ENCODE peak calls at places on chromosome 2, in six cellular contexts. P, V, M, J, L and D are unnamed samples.

GRCh38 chr2:145985517-145985916 is 1465.6 kb upstream of the ZEB2 start:
- DNase-seq in J (no peak), M (peak), V (no peak), P (peak), L (no peak), D (no peak)

GRCh38 chr2:65137197-65137780 is 7.4 kb upstream of the RAB1A start:
- DNase-seq in L (no peak), V (no peak), P (no peak), J (no peak), M (no peak), D (no peak)

GRCh38 chr2:18721038-18721922 is 131.9 kb upstream of the NT5C1B start:
- DNase-seq in M (peak), L (no peak), P (no peak), V (no peak), J (peak), D (no peak)

GRCh38 chr2:190649035-190649797 is at the start of gene NAB1:
- DNase-seq in M (peak), L (peak), V (no peak), J (no peak), P (peak), D (peak)

GRCh38 chr2:157751462-157752058 is 122.9 kb upstream of the ACVR1C start:
- DNase-seq in P (no peak), L (no peak), M (no peak), V (no peak), J (peak), D (no peak)

GRCh38 chr2:1591978-1592907 is 152.1 kb downstream of the PXDN start:
- DNase-seq in P (peak), V (peak), J (peak), M (peak), L (peak), D (peak)

GRCh38 chr2:27860111-27860510 is 30.1 kb downstream of the RBKS start:
- DNase-seq in M (peak), L (no peak), P (no peak), J (peak), V (peak), D (no peak)

GRCh38 chr2:118312963-118313756 is 224.9 kb downstream of the INSIG2 start:
- DNase-seq in V (no peak), P (no peak), L (no peak), J (no peak), M (no peak), D (no peak)

GRCh38 chr2:237815637-237816036 is 17.1 kb downstream of the RBM44 start:
- DNase-seq in P (no peak), M (no peak), V (no peak), J (no peak), L (no peak), D (no peak)

GRCh38 chr2:119590873-119591272 is 46.6 kb downstream of the CFAP221 start:
- DNase-seq in P (no peak), L (no peak), M (no peak), V (no peak), J (no peak), D (no peak)

GRCh38 chr2:86046985-86047384 is 58.7 kb downstream of the POLR1A start:
- DNase-seq in P (no peak), V (no peak), M (no peak), L (no peak), J (no peak), D (no peak)

GRCh38 chr2:224909885-224910517 is 132.3 kb downstream of the DOCK10 start:
- DNase-seq in M (peak), V (no peak), L (no peak), J (peak), P (no peak), D (no peak)

GRCh38 chr2:122703676-122704075 is 948.2 kb downstream of the TSN start:
- DNase-seq in M (no peak), P (no peak), J (no peak), L (no peak), V (no peak), D (no peak)

GRCh38 chr2:236703310-236703709 is 133.7 kb downstream of the ACKR3 start:
- DNase-seq in V (no peak), M (no peak), L (no peak), J (no peak), P (no peak), D (no peak)

GRCh38 chr2:235312571-235312970 is 181.3 kb upstream of the AGAP1 start:
- DNase-seq in M (no peak), L (no peak), J (no peak), P (no peak), V (no peak), D (no peak)

GRCh38 chr2:20475567-20475952 is 28.7 kb downstream of the RHOB start:
- DNase-seq in P (no peak), M (no peak), V (no peak), L (no peak), J (no peak), D (no peak)

GRCh38 chr2:125562924-125563323 is 1093.0 kb upstream of the GYPC start:
- DNase-seq in L (no peak), M (no peak), V (no peak), P (no peak), J (no peak), D (no peak)

GRCh38 chr2:240792658-240793312 is 27.2 kb downstream of the KIF1A start:
- DNase-seq in P (no peak), M (no peak), J (no peak), L (no peak), V (no peak), D (no peak)

GRCh38 chr2:234708091-234708683 is 211.3 kb upstream of the ARL4C start:
- DNase-seq in P (no peak), M (no peak), L (no peak), J (no peak), V (no peak), D (no peak)

GRCh38 chr2:49973917-49974368 is 819.6 kb upstream of the FSHR start:
- DNase-seq in P (peak), V (no peak), L (peak), M (peak), J (peak), D (peak)

GRCh38 chr2:233075141-233075965 is 15.2 kb downstream of the INPP5D start:
- DNase-seq in J (no peak), V (no peak), L (no peak), P (no peak), M (no peak), D (no peak)

GRCh38 chr2:101486258-101486701 is 11.4 kb upstream of the RFX8 start:
- DNase-seq in V (no peak), P (no peak), J (no peak), M (peak), L (no peak), D (no peak)

GRCh38 chr2:42828487-42829416 is 36.4 kb upstream of the HAAO start:
- DNase-seq in J (peak), L (peak), M (peak), P (peak), V (no peak), D (peak)

GRCh38 chr2:196336715-196337617 is 165.6 kb upstream of the STK17B start:
- DNase-seq in M (peak), P (peak), V (no peak), L (no peak), J (peak), D (no peak)

GRCh38 chr2:158931577-158931976 is 36.9 kb upstream of the TANC1 start:
- DNase-seq in M (peak), V (peak), L (no peak), P (no peak), J (peak), D (no peak)

GRCh38 chr2:240787521-240788472 is 32.2 kb downstream of the KIF1A start:
- DNase-seq in J (no peak), L (no peak), M (no peak), V (no peak), P (no peak), D (no peak)

GRCh38 chr2:60353406-60353800 is 200.1 kb downstream of the BCL11A start:
- DNase-seq in J (no peak), L (no peak), P (peak), V (no peak), M (no peak), D (peak)

GRCh38 chr2:202116686-202117085 is 43.6 kb downstream of the KIAA2012 start:
- DNase-seq in P (no peak), J (no peak), M (no peak), V (no peak), L (no peak), D (no peak)

GRCh38 chr2:174761837-174762236 is 2.4 kb downstream of the CHRNA1 start:
- DNase-seq in M (peak), P (no peak), J (peak), V (peak), L (no peak), D (no peak)

DNA sequence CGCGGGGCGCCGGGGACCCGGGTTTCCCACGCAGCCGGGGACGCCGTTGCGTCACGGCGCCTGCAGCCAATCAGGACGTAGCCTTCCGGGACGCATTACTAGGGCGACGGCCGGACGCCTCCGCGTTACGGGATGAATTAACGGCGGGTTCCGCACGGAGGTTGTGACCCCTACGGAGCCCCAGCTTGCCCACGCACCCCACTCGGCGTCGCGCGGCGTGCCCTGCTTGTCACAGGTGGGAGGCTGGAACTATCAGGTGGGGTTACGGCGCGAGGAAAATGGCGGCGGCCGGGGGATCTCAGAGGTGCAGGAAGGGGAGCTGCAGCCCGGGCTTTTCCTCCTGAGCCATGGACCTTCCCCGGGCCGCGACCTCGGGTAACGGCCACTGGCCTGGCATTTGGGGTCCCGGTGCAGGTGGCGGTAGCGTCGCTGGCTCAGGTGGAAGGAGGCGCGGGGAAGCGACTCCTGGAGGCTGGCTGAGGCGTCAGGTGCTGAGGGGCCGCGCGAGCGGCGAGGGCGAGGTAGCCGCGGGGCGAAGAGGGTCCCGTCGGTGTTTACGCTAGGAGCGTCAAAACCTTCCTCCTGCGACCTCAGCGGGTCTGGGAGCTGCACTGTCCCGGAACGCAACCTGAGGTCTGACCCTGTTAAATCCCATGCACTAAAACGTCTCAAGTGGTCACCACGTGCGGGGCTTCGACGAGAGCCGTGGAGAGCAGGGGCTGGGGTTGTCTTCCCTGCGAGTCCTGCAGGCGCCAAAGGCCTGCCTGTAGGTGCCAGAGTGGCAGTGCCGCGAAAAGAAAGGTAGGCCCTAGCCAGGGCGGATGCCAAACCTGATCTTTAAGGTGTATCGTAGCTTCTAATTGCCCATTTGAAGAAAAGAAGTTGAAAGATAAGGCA is at the start of gene LCLAT1:
- DNase-seq in M (peak), V (no peak), J (peak), P (peak), L (peak), D (peak)
- TF ChIP-seq CTCF in M (peak), V (peak), J (no peak), P (no peak), L (no peak), D (no peak)

DNA sequence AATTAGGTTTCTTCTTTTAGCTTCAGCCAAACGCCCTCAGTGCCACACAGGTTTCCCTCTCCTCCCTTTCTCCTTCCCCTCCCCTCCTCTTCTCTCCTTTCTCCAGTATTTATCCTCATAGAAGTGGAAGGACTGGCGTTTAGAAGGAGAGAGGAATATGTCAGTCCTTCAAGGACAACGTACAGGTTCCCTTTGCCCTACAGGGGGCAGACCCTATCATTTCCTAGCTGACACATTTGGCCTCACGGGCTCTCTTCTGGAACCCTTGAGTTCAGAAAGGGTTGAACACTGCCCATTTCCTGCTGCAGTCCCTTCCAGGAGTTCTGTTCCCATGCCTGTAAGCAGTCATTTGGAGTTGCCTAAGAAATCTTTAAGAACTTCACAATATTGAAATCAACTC is 46.1 kb downstream of the CDCA7 start:
- DNase-seq in V (no peak), L (no peak), J (no peak), M (peak), P (peak), D (no peak)
- TF ChIP-seq CTCF in V (peak), L (peak), J (peak), M (peak), P (peak), D (peak)

DNA sequence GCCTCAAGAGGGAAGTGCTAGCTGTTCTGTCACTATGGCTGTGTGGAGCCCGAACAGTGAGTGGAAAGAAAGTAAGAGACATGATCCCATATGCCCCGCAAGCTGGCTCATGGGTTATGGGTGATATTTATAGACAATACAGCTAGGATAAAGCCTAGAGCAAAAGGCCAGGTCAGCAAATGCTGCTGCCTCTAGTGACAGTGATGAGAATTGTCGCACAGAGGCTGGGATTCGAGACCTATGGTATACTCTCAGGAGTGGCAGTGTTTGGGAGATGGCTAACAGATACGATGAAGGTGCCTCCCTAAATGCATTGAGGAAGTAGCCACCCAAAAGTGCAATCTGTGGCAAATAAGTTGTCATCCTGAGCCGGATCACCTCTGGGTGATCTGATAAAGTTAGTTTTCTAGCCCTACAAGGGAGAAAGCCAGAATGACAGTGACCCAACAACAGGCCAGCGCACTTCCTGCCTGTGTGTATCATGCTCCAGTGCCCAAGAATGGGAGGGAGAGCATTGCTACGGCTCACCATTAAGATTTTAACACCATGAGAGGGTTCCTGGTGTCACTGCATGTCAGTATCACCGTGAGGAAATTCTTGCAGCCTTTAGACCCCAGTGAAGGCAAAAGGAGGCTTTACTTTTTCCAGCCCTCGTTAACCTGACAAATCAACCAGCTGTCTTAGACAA is 92.3 kb upstream of the TGFA start:
- DNase-seq in L (no peak), P (peak), J (no peak), V (no peak), M (no peak), D (no peak)
- TF ChIP-seq CTCF in L (peak), P (no peak), J (no peak), V (no peak), M (peak), D (peak)

GRCh38 chr2:40448476-40449079 is 3.3 kb downstream of the SLC8A1 start:
- DNase-seq in J (peak), M (peak), V (no peak), P (peak), L (no peak), D (no peak)
- TF ChIP-seq CTCF in J (peak), M (peak), V (peak), P (peak), L (peak), D (peak)

GRCh38 chr2:113039675-113040074 is 13.0 kb downstream of the IL36B start:
- DNase-seq in M (no peak), V (no peak), P (no peak), J (no peak), L (no peak), D (no peak)

GRCh38 chr2:113046465-113046864 is 6.2 kb downstream of the IL36B start:
- DNase-seq in M (no peak), P (no peak), J (no peak), V (no peak), L (no peak), D (no peak)

GRCh38 chr2:113036763-113037162 is 15.9 kb downstream of the IL36B start:
- DNase-seq in P (no peak), L (no peak), J (no peak), V (no peak), M (no peak), D (no peak)

GRCh38 chr2:113039158-113039557 is 13.5 kb downstream of the IL36B start:
- DNase-seq in J (no peak), V (no peak), P (no peak), L (no peak), M (no peak), D (no peak)

DNA sequence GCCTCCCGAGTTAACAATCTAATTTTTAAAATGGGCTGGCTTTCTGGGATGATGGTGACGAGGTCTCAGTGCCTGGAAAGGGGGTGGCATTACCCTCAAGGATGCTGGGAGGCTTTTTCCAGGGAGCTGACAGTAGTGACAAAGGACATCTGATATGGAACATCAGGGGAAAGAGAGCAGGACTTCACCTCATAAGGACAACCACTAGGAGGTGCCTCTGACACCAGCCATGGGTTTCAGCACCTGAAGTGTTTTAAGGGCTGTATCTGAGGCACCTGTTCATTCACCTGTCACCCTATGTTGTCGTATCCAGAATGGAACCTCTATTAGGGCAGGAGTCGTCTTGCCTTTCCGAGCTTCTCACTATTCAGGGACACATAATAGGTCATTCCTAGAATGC is 10.8 kb downstream of the IL36B start:
- DNase-seq in L (no peak), J (no peak), P (no peak), V (no peak), M (no peak), D (no peak)
- TF ChIP-seq CTCF in L (peak), J (no peak), P (no peak), V (no peak), M (peak), D (no peak)

DNA sequence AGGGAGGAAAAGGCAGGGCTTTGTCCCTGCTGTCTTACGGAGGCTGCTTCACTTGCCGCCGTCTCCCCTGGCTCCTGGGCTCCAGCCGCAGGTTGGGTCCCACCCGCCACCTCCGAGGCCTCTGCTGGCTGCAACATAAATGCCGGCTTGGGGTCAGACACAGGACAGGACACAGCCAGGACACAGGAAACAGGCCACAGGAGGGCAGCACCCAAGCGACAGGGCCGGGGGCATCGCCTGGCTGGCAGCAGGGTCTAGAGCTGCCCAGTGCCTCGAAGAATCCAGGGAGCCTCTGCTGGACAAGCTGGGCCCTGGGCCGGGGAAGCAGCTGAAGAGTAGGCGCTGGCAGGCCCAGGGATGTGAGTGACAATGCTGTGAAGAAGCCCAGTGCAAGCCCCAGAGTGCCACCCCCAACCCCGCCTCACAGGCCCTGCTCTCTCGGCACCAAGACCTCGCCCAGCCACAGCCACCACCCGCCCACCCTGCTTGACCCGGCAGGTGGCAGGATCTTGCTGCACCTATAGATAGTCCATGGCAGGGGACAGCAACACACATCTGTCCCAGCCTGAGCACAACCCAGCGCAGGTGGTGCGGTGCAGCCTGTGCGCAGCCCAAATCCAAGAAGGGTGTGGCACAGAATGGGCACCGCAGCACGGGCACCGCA is 55.7 kb downstream of the BIN1 start:
- DNase-seq in L (no peak), V (no peak), M (no peak), P (no peak), J (no peak), D (no peak)
- TF ChIP-seq CTCF in L (no peak), V (no peak), M (no peak), P (no peak), J (peak), D (no peak)